ENCODE peak calls at places on chromosomes 11 and 22, in seven cellular contexts. G is body of pancreas, F is dorsolateral prefrontal cortex, W is H9, J is ovary, L is stomach, V is heart left ventricle. X is an unnamed sample.

GRCh38 chr11:92528051-92528450 is 303.4 kb downstream of the FAT3 start:
- DNase-seq in G (no peak), F (no peak), W (no peak), J (no peak), L (no peak), V (no peak), X (no peak)

GRCh38 chr22:27112273-27112672 is 454.9 kb downstream of the MIAT start:
- DNase-seq in G (no peak), F (no peak), W (no peak), J (no peak), L (no peak), V (no peak), X (no peak)

GRCh38 chr11:11984563-11984962 is 23.9 kb downstream of the DKK3 start:
- DNase-seq in G (no peak), F (no peak), W (peak), J (no peak), L (no peak), V (no peak), X (no peak)

GRCh38 chr11:70647188-70648166 is 249.1 kb downstream of the CTTN start:
- DNase-seq in G (no peak), F (no peak), W (peak), J (no peak), L (no peak), V (no peak), X (no peak)

GRCh38 chr22:17087176-17088131 is 2.7 kb downstream of the IL17RA start:
- DNase-seq in G (no peak), F (no peak), W (no peak), J (no peak), L (no peak), V (peak), X (no peak)

GRCh38 chr11:107025673-107026072 is 7.4 kb upstream of the GUCY1A2 start:
- DNase-seq in G (no peak), F (no peak), W (no peak), J (no peak), L (no peak), V (no peak), X (no peak)

GRCh38 chr11:121661796-121662508 is 209.2 kb upstream of the SORL1-AS1 start:
- DNase-seq in G (no peak), F (no peak), W (no peak), J (no peak), L (no peak), V (no peak), X (no peak)

GRCh38 chr11:133545199-133545709 is 13.0 kb upstream of the OPCML start:
- DNase-seq in G (no peak), F (no peak), W (peak), J (no peak), L (no peak), V (no peak), X (no peak)

GRCh38 chr11:12845739-12846358 is 163.3 kb upstream of the RASSF10 start:
- DNase-seq in G (peak), F (peak), W (no peak), J (peak), L (peak), V (no peak), X (peak)

GRCh38 chr11:43972366-43972765 is 29.9 kb downstream of the C11orf96 start:
- DNase-seq in G (no peak), F (no peak), W (no peak), J (no peak), L (no peak), V (no peak), X (no peak)

GRCh38 chr11:74871037-74871436 is 77.9 kb downstream of the XRRA1 start:
- DNase-seq in G (no peak), F (no peak), W (no peak), J (no peak), L (no peak), V (no peak), X (no peak)

GRCh38 chr11:76574406-76574805 is 96.1 kb downstream of the LRRC32 start:
- DNase-seq in G (no peak), F (no peak), W (no peak), J (no peak), L (no peak), V (no peak), X (no peak)

GRCh38 chr11:29306527-29306926 is 710.3 kb downstream of the KCNA4 start:
- DNase-seq in G (no peak), F (no peak), W (no peak), J (no peak), L (no peak), V (no peak), X (no peak)

GRCh38 chr11:84136926-84137325 is 850.8 kb upstream of the CCDC90B start:
- DNase-seq in G (no peak), F (no peak), W (no peak), J (no peak), L (no peak), V (no peak), X (no peak)

GRCh38 chr11:67310246-67311050 is 7.1 kb downstream of the SSH3 start:
- DNase-seq in G (no peak), F (no peak), W (no peak), J (no peak), L (peak), V (no peak), X (no peak)

GRCh38 chr22:24683671-24684070 is 80.7 kb downstream of the GGT1 start:
- DNase-seq in G (no peak), F (no peak), W (no peak), J (no peak), L (no peak), V (no peak), X (no peak)

GRCh38 chr22:19717691-19718254 is 3.5 kb downstream of the SEPTIN5 start:
- DNase-seq in G (peak), F (peak), W (peak), J (peak), L (peak), V (peak), X (peak)

GRCh38 chr11:29755474-29755873 is 261.4 kb downstream of the KCNA4 start:
- DNase-seq in G (no peak), F (no peak), W (no peak), J (no peak), L (no peak), V (no peak), X (no peak)

GRCh38 chr11:122731500-122731913 is 76.0 kb downstream of the UBASH3B start:
- DNase-seq in G (no peak), F (no peak), W (no peak), J (no peak), L (no peak), V (no peak), X (no peak)

GRCh38 chr11:114031599-114032320 is 27.8 kb upstream of the ZBTB16 start:
- DNase-seq in G (no peak), F (no peak), W (no peak), J (no peak), L (no peak), V (no peak), X (no peak)

GRCh38 chr11:82929121-82929520 is 27.6 kb downstream of the DDIAS start:
- DNase-seq in G (no peak), F (no peak), W (no peak), J (no peak), L (no peak), V (no peak), X (no peak)

GRCh38 chr22:17733484-17733883 is 40.8 kb downstream of the BID start:
- DNase-seq in G (no peak), F (no peak), W (no peak), J (no peak), L (no peak), V (no peak), X (no peak)

GRCh38 chr11:1827095-1827797 is 7.5 kb upstream of the SYT8 start:
- DNase-seq in G (peak), F (peak), W (no peak), J (no peak), L (peak), V (no peak), X (peak)

GRCh38 chr11:114799524-114799923 is 121.2 kb downstream of the NXPE2 start:
- DNase-seq in G (no peak), F (no peak), W (peak), J (no peak), L (no peak), V (no peak), X (no peak)

GRCh38 chr22:32181043-32181442 is 21.9 kb upstream of the C22orf42 start:
- DNase-seq in G (no peak), F (no peak), W (no peak), J (no peak), L (no peak), V (no peak), X (no peak)

GRCh38 chr22:30705710-30706651 is 11.3 kb downstream of the OSBP2 start:
- DNase-seq in G (no peak), F (peak), W (no peak), J (no peak), L (no peak), V (no peak), X (no peak)

GRCh38 chr22:42841444-42841843 is 15.6 kb downstream of the ARFGAP3 start:
- DNase-seq in G (no peak), F (no peak), W (no peak), J (no peak), L (no peak), V (no peak), X (no peak)
- H3K27ac ChIP-seq in G (no peak), F (no peak), W (no peak), J (no peak), L (no peak), V (no peak), X (no peak)

DNA sequence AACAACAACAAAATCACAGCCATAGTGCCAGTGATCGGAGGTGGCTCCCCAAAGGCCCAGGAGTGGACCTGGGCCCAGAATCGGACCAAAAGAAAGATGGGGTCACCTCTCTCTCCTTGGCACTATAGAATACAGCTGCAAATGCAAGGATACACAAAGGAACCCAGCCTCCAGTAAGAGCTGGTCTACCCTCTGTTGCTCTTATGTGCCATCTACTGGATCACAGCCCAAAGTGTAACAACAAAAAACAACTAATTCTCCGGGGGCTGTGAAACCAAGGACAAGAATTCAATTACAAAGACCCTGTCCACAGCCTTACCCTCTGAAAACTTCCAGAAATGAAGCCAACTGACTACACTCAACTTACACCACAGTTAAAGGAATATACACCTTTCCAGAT is 21.6 kb downstream of the OR8G5 start:
- DNase-seq in G (no peak), F (no peak), W (peak), J (no peak), L (no peak), V (no peak), X (no peak)
- TF ChIP-seq CTCF in G (no peak), F (no peak), W (peak), J (no peak), L (no peak), V (no peak), X (no peak)

DNA sequence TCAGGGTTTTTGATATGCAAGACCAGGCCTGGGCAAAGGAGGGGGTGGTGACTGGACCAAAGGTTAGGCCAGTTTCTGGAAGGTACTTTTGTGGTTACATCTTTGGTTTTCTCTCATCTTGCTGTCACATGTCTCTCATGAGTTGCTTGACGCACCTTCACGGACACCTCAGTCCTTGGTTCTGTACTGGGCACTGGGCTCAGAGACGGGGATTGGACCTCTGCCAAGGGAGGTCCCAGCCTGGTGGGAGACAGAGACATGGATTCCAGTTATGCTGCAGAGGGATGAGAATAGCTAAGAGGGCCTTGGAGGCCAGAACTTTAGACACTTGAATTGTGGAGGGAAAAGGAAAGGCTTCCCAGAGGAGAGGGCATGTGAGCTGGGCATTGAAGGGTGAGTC is 1.7 kb downstream of the USP35 start:
- DNase-seq in G (no peak), F (no peak), W (no peak), J (no peak), L (no peak), V (no peak), X (no peak)
- H3K27ac ChIP-seq in G (no peak), F (no peak), W (no peak), J (no peak), L (no peak), V (no peak), X (peak)

GRCh38 chr22:45103756-45104155 is 60.0 kb upstream of the NUP50 start:
- DNase-seq in G (no peak), F (no peak), W (peak), J (no peak), L (no peak), V (no peak), X (no peak)
- TF ChIP-seq CTCF in G (no peak), F (no peak), W (peak), J (no peak), L (no peak), V (no peak), X (no peak)